ENCODE peak calls at places on chromosomes 11 and 22, in nine cellular contexts. One of them, this sample, is unnamed.

GRCh38 chr22:47287516-47287915 is 525.1 kb downstream of the TBC1D22A start:
- DNase-seq in K562: no peak
- DNase-seq in GM12891: no peak
- DNase-seq in transverse colon: no peak
- DNase-seq in stomach: no peak
- DNase-seq in lower leg skin: no peak
- DNase-seq in uterus: no peak
- DNase-seq in testis: no peak
- DNase-seq in heart left ventricle: no peak
- DNase-seq in this sample: no peak

GRCh38 chr11:33944693-33945424 is 53.0 kb upstream of the LMO2 start:
- DNase-seq in testis: no peak
- DNase-seq in transverse colon: no peak
- DNase-seq in lower leg skin: no peak
- DNase-seq in heart left ventricle: no peak
- DNase-seq in uterus: no peak
- DNase-seq in GM12891: no peak
- DNase-seq in K562: peak
- DNase-seq in stomach: no peak
- DNase-seq in this sample: no peak

GRCh38 chr11:75558939-75559843 is 2.9 kb upstream of the SERPINH1 start:
- DNase-seq in testis: peak
- DNase-seq in uterus: peak
- DNase-seq in heart left ventricle: peak
- DNase-seq in GM12891: no peak
- DNase-seq in stomach: no peak
- DNase-seq in transverse colon: no peak
- DNase-seq in K562: peak
- DNase-seq in lower leg skin: no peak
- DNase-seq in this sample: no peak

GRCh38 chr11:96162816-96163499 is 180.0 kb downstream of the MAML2 start:
- DNase-seq in stomach: no peak
- DNase-seq in K562: no peak
- DNase-seq in GM12891: no peak
- DNase-seq in uterus: peak
- DNase-seq in transverse colon: no peak
- DNase-seq in heart left ventricle: peak
- DNase-seq in lower leg skin: peak
- DNase-seq in testis: no peak
- DNase-seq in this sample: no peak

GRCh38 chr11:46309669-46310288 is 32.3 kb downstream of the CREB3L1 start:
- DNase-seq in testis: no peak
- DNase-seq in K562: peak
- DNase-seq in lower leg skin: no peak
- DNase-seq in GM12891: peak
- DNase-seq in stomach: no peak
- DNase-seq in uterus: no peak
- DNase-seq in transverse colon: no peak
- DNase-seq in heart left ventricle: no peak
- DNase-seq in this sample: no peak

GRCh38 chr22:20783300-20783673 is 9.4 kb downstream of the SERPIND1 start:
- DNase-seq in lower leg skin: no peak
- DNase-seq in heart left ventricle: no peak
- DNase-seq in uterus: no peak
- DNase-seq in GM12891: no peak
- DNase-seq in K562: no peak
- DNase-seq in transverse colon: no peak
- DNase-seq in stomach: no peak
- DNase-seq in testis: no peak
- DNase-seq in this sample: no peak

GRCh38 chr11:3655548-3655947 is 10.6 kb downstream of the ART1 start:
- DNase-seq in K562: no peak
- DNase-seq in uterus: no peak
- DNase-seq in testis: no peak
- DNase-seq in stomach: no peak
- DNase-seq in heart left ventricle: no peak
- DNase-seq in GM12891: no peak
- DNase-seq in transverse colon: no peak
- DNase-seq in lower leg skin: no peak
- DNase-seq in this sample: no peak

GRCh38 chr11:33804471-33804870 is 30.2 kb upstream of the FBXO3 start:
- DNase-seq in testis: no peak
- DNase-seq in GM12891: no peak
- DNase-seq in stomach: no peak
- DNase-seq in uterus: no peak
- DNase-seq in lower leg skin: no peak
- DNase-seq in K562: no peak
- DNase-seq in transverse colon: no peak
- DNase-seq in heart left ventricle: no peak
- DNase-seq in this sample: no peak

GRCh38 chr11:126346586-126346940 is 8.9 kb upstream of the ST3GAL4 start:
- DNase-seq in lower leg skin: no peak
- DNase-seq in K562: no peak
- DNase-seq in stomach: no peak
- DNase-seq in transverse colon: no peak
- DNase-seq in testis: no peak
- DNase-seq in GM12891: no peak
- DNase-seq in heart left ventricle: no peak
- DNase-seq in uterus: no peak
- DNase-seq in this sample: no peak

GRCh38 chr11:126344291-126344970 is 11.1 kb upstream of the ST3GAL4 start:
- DNase-seq in stomach: no peak
- DNase-seq in GM12891: no peak
- DNase-seq in heart left ventricle: peak
- DNase-seq in K562: no peak
- DNase-seq in testis: no peak
- DNase-seq in lower leg skin: no peak
- DNase-seq in transverse colon: no peak
- DNase-seq in uterus: no peak
- DNase-seq in this sample: no peak

GRCh38 chr11:126347751-126348628 is 7.5 kb upstream of the ST3GAL4 start:
- DNase-seq in stomach: no peak
- DNase-seq in transverse colon: no peak
- DNase-seq in lower leg skin: no peak
- DNase-seq in K562: no peak
- DNase-seq in heart left ventricle: peak
- DNase-seq in GM12891: no peak
- DNase-seq in testis: no peak
- DNase-seq in uterus: no peak
- DNase-seq in this sample: no peak

GRCh38 chr11:126345283-126345682 is 10.2 kb upstream of the ST3GAL4 start:
- DNase-seq in GM12891: no peak
- DNase-seq in heart left ventricle: peak
- DNase-seq in uterus: no peak
- DNase-seq in K562: no peak
- DNase-seq in transverse colon: no peak
- DNase-seq in lower leg skin: no peak
- DNase-seq in stomach: no peak
- DNase-seq in testis: no peak
- DNase-seq in this sample: no peak

DNA sequence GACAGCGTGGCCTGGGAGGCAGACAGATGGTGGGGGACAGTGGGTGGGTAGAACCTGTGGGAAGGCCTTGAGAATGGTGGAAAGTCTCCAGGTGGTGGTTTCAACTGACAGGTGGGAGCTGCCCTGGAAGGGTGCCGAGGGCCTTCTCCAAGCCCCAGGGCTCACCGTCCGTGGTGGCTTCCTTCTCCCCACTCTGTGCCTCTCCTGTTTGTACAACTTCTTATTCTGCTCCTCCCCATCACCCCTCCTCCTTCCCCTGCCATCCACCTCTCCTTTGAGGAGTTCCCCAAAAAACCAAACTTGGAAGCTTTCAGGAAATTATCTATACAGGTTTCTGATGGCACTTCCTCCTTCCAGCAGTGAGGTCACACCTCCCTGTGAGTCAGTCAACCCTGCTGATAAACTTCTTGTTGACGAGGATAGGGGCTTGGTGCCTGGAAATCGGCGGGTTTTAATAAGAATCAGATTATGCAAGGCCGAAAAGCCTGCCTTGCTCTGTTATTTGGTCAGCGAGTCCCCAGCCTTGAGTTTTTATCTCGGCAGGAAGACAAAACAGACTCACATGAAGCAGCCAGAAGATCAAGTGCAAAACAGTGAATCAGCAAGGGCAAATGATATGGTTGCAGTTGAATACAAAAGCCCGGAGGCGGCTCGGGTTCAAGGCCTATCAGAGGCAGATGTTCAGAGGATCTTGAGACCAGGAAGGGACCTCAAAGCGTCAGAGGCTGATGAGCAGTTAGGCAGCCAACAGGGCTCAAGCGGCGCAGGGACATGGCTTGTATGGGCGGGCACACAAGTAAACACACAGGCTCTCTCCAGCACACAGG is 9.5 kb upstream of the ST3GAL4 start:
- DNase-seq in K562: peak
- DNase-seq in lower leg skin: peak
- DNase-seq in heart left ventricle: peak
- DNase-seq in testis: peak
- DNase-seq in GM12891: no peak
- DNase-seq in uterus: peak
- DNase-seq in transverse colon: no peak
- DNase-seq in stomach: no peak
- DNase-seq in this sample: no peak
- TF ChIP-seq POLR2A in K562: peak
- TF ChIP-seq POLR2A in lower leg skin: no peak
- TF ChIP-seq POLR2A in heart left ventricle: peak
- TF ChIP-seq POLR2A in testis: no peak
- TF ChIP-seq POLR2A in GM12891: no peak
- TF ChIP-seq POLR2A in uterus: no peak
- TF ChIP-seq POLR2A in transverse colon: no peak
- TF ChIP-seq POLR2A in stomach: no peak
- TF ChIP-seq POLR2A in this sample: no peak

DNA sequence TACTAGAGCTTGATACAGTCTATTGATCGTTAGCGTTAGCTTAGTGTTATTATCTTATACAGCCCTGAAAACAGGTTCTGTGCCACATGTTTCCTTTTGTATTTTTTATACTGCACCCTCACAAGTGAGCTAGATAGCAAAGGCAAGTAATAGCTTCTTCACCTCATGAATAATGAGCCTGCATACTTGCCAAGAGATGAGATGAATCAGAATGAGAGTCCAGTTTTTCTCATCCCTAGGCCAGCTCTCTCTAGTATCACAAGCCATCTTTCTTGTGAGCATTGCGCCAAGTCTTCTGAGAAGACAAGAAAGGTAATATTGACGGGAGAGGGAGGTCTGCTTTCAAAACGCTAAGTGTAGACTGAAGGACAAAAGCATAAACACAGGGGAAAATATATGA is 8.7 kb upstream of the CARD18 start:
- DNase-seq in K562: no peak
- DNase-seq in lower leg skin: no peak
- DNase-seq in stomach: no peak
- DNase-seq in heart left ventricle: no peak
- DNase-seq in GM12891: no peak
- DNase-seq in testis: no peak
- DNase-seq in transverse colon: no peak
- DNase-seq in uterus: no peak
- DNase-seq in this sample: no peak
- TF ChIP-seq POLR2A in K562: no peak
- TF ChIP-seq POLR2A in lower leg skin: no peak
- TF ChIP-seq POLR2A in stomach: no peak
- TF ChIP-seq POLR2A in heart left ventricle: no peak
- TF ChIP-seq POLR2A in GM12891: no peak
- TF ChIP-seq POLR2A in testis: no peak
- TF ChIP-seq POLR2A in transverse colon: no peak
- TF ChIP-seq POLR2A in uterus: no peak
- TF ChIP-seq POLR2A in this sample: no peak

DNA sequence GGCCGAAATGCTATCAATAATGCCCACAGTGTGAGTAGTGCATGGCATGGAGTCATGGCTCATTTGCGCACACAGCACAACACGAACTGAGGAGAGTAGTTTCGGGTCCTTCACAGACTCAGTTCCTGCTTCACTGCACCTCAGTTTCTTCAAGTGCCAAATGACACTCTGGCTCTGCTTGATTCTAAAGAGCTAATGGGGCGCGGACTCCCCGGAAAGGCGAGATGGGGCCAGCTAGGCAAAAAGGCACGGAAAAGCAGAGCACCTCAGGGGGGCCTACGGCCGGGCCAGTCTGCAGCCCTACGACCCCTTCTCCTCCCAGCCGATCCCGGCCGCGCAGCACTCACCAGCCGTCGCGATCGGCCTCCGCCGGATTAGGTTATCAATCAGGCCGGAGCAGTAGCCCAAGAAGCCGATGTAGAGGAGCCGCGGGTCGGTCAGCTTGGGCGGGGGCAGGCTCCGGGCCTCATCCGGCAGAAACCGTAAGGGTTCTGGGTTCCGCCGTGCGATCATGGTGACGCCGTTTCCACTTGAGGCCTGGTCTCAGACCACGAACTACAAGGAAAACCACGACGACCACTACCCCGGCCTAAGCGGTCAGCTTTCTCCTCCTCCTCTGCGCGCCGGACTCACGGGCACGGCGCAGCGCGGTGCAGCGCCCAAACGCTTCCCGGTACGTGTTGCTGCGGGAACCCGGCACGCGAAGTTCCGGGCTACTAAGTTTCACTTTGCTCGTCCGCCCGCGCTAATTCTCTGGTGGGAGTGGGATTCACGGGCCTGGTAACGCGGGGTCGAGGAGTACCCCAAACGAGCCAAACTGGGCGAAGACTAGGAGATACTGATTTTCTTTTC is at the start of gene NDUFC2:
- DNase-seq in K562: peak
- DNase-seq in lower leg skin: peak
- DNase-seq in uterus: peak
- DNase-seq in GM12891: peak
- DNase-seq in heart left ventricle: peak
- DNase-seq in stomach: peak
- DNase-seq in transverse colon: peak
- DNase-seq in testis: peak
- DNase-seq in this sample: peak
- TF ChIP-seq POLR2A in K562: peak
- TF ChIP-seq POLR2A in lower leg skin: no peak
- TF ChIP-seq POLR2A in uterus: peak
- TF ChIP-seq POLR2A in GM12891: peak
- TF ChIP-seq POLR2A in heart left ventricle: peak
- TF ChIP-seq POLR2A in stomach: no peak
- TF ChIP-seq POLR2A in transverse colon: peak
- TF ChIP-seq POLR2A in testis: no peak
- TF ChIP-seq POLR2A in this sample: peak

GRCh38 chr11:83195176-83195531 is 1.6 kb downstream of the ANKRD42 start:
- DNase-seq in transverse colon: no peak
- DNase-seq in GM12891: no peak
- DNase-seq in testis: no peak
- DNase-seq in lower leg skin: no peak
- DNase-seq in K562: peak
- DNase-seq in stomach: no peak
- DNase-seq in heart left ventricle: no peak
- DNase-seq in uterus: no peak
- DNase-seq in this sample: no peak

GRCh38 chr11:83194284-83195175 is 1.0 kb downstream of the ANKRD42 start:
- DNase-seq in GM12891: peak
- DNase-seq in testis: peak
- DNase-seq in lower leg skin: peak
- DNase-seq in transverse colon: peak
- DNase-seq in stomach: peak
- DNase-seq in heart left ventricle: peak
- DNase-seq in K562: peak
- DNase-seq in uterus: peak
- DNase-seq in this sample: peak

GRCh38 chr11:83192846-83193245 is 666 bp upstream of the ANKRD42 start:
- DNase-seq in transverse colon: no peak
- DNase-seq in testis: no peak
- DNase-seq in stomach: no peak
- DNase-seq in K562: no peak
- DNase-seq in GM12891: no peak
- DNase-seq in lower leg skin: no peak
- DNase-seq in uterus: no peak
- DNase-seq in heart left ventricle: no peak
- DNase-seq in this sample: no peak

GRCh38 chr11:83191986-83192385 is 1.5 kb upstream of the ANKRD42 start:
- DNase-seq in GM12891: no peak
- DNase-seq in transverse colon: no peak
- DNase-seq in K562: peak
- DNase-seq in heart left ventricle: no peak
- DNase-seq in stomach: no peak
- DNase-seq in testis: peak
- DNase-seq in uterus: no peak
- DNase-seq in lower leg skin: no peak
- DNase-seq in this sample: no peak

GRCh38 chr11:83193315-83194283 is at the start of gene ANKRD42:
- DNase-seq in K562: peak
- DNase-seq in uterus: peak
- DNase-seq in heart left ventricle: peak
- DNase-seq in lower leg skin: peak
- DNase-seq in transverse colon: peak
- DNase-seq in GM12891: peak
- DNase-seq in stomach: peak
- DNase-seq in testis: peak
- DNase-seq in this sample: peak
- TF ChIP-seq POLR2A in K562: peak
- TF ChIP-seq POLR2A in uterus: peak
- TF ChIP-seq POLR2A in heart left ventricle: peak
- TF ChIP-seq POLR2A in lower leg skin: no peak
- TF ChIP-seq POLR2A in transverse colon: peak
- TF ChIP-seq POLR2A in GM12891: peak
- TF ChIP-seq POLR2A in stomach: no peak
- TF ChIP-seq POLR2A in testis: peak
- TF ChIP-seq POLR2A in this sample: peak